ENCODE peak calls at places on chromosome 2, in nine cellular contexts. D, T, R, W, V, A, Y, E and B are unnamed samples.
A peak's percentile ranks its signal among the peaks of the same experiment; 100 is the strongest.

GRCh38 chr2:79849949-79850348 is 337.1 kb downstream of the CTNNA2 start:
- DNase-seq in D (no peak), T (no peak), R (no peak), W (no peak), V (no peak), A (no peak), Y (no peak), E (no peak), B (no peak)

GRCh38 chr2:26246818-26247217 is 2.1 kb downstream of the HADHB start:
- DNase-seq in D (no peak), T (peak; percentile 24), R (peak; percentile 29), W (no peak), V (no peak), A (no peak), Y (no peak), E (peak; percentile 67), B (peak; percentile 80)

GRCh38 chr2:163593941-163594340 is 141.9 kb downstream of the FIGN start:
- DNase-seq in D (no peak), T (no peak), R (no peak), W (no peak), V (no peak), A (no peak), Y (no peak), E (no peak), B (no peak)

GRCh38 chr2:167510071-167510759 is 621.9 kb downstream of the XIRP2 start:
- DNase-seq in D (no peak), T (peak; percentile 2), R (no peak), W (no peak), V (no peak), A (no peak), Y (no peak), E (no peak), B (no peak)

GRCh38 chr2:133840761-133841160 is 272.5 kb upstream of the NCKAP5 start:
- DNase-seq in D (no peak), T (no peak), R (no peak), W (no peak), V (no peak), A (no peak), Y (no peak), E (no peak), B (no peak)

GRCh38 chr2:227349989-227350648 is 25.1 kb downstream of the MFF start:
- DNase-seq in D (no peak), T (no peak), R (no peak), W (no peak), V (no peak), A (no peak), Y (no peak), E (no peak), B (no peak)

GRCh38 chr2:636649-637405 is 40.4 kb downstream of the TMEM18 start:
- DNase-seq in D (peak; percentile 84), T (peak; percentile 71), R (peak; percentile 54), W (no peak), V (peak; percentile 60), A (no peak), Y (peak; percentile 84), E (peak; percentile 31), B (no peak)

GRCh38 chr2:54858021-54858681 is 134.7 kb downstream of the EML6 start:
- DNase-seq in D (no peak), T (peak; percentile 31), R (peak; percentile 45), W (no peak), V (no peak), A (no peak), Y (no peak), E (peak; percentile 58), B (no peak)

GRCh38 chr2:167292430-167293171 is 404.3 kb downstream of the XIRP2 start:
- DNase-seq in D (peak; percentile 90), T (peak; percentile 93), R (peak; percentile 86), W (peak; percentile 59), V (peak; percentile 22), A (peak; percentile 25), Y (peak; percentile 90), E (peak; percentile 93), B (peak; percentile 62)

GRCh38 chr2:179044500-179044899 is 5.4 kb downstream of the CCDC141 start:
- DNase-seq in D (no peak), T (no peak), R (no peak), W (no peak), V (no peak), A (no peak), Y (no peak), E (no peak), B (no peak)

GRCh38 chr2:138102664-138103063 is 138.4 kb downstream of the HNMT start:
- DNase-seq in D (no peak), T (no peak), R (no peak), W (no peak), V (no peak), A (no peak), Y (no peak), E (no peak), B (no peak)

GRCh38 chr2:138771534-138771933 is 8.7 kb downstream of the NXPH2 start:
- DNase-seq in D (no peak), T (no peak), R (no peak), W (no peak), V (no peak), A (no peak), Y (no peak), E (no peak), B (no peak)

GRCh38 chr2:229952256-229952835 is 30.0 kb downstream of the FBXO36 start:
- DNase-seq in D (no peak), T (no peak), R (no peak), W (no peak), V (no peak), A (no peak), Y (peak; percentile 13), E (no peak), B (no peak)

GRCh38 chr2:217939629-217940245 is 63.1 kb downstream of the TNS1 start:
- DNase-seq in D (peak; percentile 81), T (no peak), R (no peak), W (no peak), V (no peak), A (no peak), Y (no peak), E (no peak), B (no peak)

GRCh38 chr2:217941886-217942728 is 60.7 kb downstream of the TNS1 start:
- DNase-seq in D (peak; percentile 72), T (no peak), R (no peak), W (no peak), V (no peak), A (no peak), Y (peak; percentile 78), E (no peak), B (no peak)

GRCh38 chr2:217942731-217943335 is 60.0 kb downstream of the TNS1 start:
- DNase-seq in D (peak; percentile 39), T (no peak), R (no peak), W (no peak), V (no peak), A (no peak), Y (peak; percentile 67), E (no peak), B (no peak)

GRCh38 chr2:217940261-217941220 is 62.3 kb downstream of the TNS1 start:
- DNase-seq in D (peak; percentile 55), T (no peak), R (no peak), W (no peak), V (no peak), A (no peak), Y (no peak), E (no peak), B (no peak)

DNA sequence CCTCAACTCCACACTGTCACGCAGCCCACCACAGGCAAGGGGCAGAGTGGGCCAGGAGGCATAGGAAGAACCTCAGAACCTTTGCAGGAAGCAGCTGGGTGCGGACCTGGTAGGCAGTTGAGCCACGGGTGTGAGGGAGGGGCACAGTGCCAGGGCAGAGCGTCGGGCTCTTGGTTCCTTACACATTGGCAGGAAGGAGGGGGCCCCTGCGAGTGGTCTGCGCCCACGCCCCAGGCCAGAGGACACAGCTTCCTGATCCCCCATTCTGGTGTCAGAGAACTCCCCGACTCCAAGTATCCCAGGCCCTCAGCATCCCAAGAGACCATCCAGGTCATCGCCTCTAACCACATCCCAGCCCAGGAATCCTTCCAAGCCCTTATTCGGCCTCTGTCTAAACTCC is 61.5 kb downstream of the TNS1 start:
- DNase-seq in D (peak; percentile 77), T (no peak), R (no peak), W (no peak), V (no peak), A (no peak), Y (no peak), E (no peak), B (no peak)
- H3K4me3 ChIP-seq in D (peak overlapping the region; percentile 60), T (no peak overlapping the region), R (peak overlapping the region; percentile 66), W (no peak overlapping the region), V (no peak overlapping the region), A (no peak overlapping the region), Y (peak overlapping the region; percentile 72), E (no peak overlapping the region), B (peak overlapping the region; percentile 5)

GRCh38 chr2:176093889-176094232 is 1.3 kb downstream of the HOXD13 start:
- DNase-seq in D (no peak), T (no peak), R (no peak), W (no peak), V (no peak), A (no peak), Y (no peak), E (no peak), B (no peak)
- H3K4me3 ChIP-seq in D (no peak overlapping the region), T (no peak overlapping the region), R (no peak overlapping the region), W (no peak overlapping the region), V (no peak overlapping the region), A (no peak overlapping the region), Y (no peak overlapping the region), E (no peak overlapping the region), B (no peak overlapping the region)

GRCh38 chr2:197975956-197976519 is 171.6 kb downstream of the PLCL1 start:
- DNase-seq in D (no peak), T (peak; percentile 89), R (no peak), W (no peak), V (no peak), A (no peak), Y (no peak), E (no peak), B (no peak)
- H3K4me3 ChIP-seq in D (no peak overlapping the region), T (no peak overlapping the region), R (no peak overlapping the region), W (no peak overlapping the region), V (no peak overlapping the region), A (no peak overlapping the region), Y (no peak overlapping the region), E (no peak overlapping the region), B (no peak overlapping the region)

GRCh38 chr2:191844706-191845105 is 2.2 kb downstream of the CAVIN2 start:
- DNase-seq in D (no peak), T (no peak), R (peak; percentile 27), W (no peak), V (no peak), A (no peak), Y (no peak), E (peak; percentile 48), B (no peak)
- H3K4me3 ChIP-seq in D (peak overlapping the region; percentile 34), T (peak overlapping the region; percentile 56), R (peak overlapping the region; percentile 51), W (no peak overlapping the region), V (no peak overlapping the region), A (no peak overlapping the region), Y (peak overlapping the region; percentile 46), E (peak overlapping the region; percentile 33), B (no peak overlapping the region)

DNA sequence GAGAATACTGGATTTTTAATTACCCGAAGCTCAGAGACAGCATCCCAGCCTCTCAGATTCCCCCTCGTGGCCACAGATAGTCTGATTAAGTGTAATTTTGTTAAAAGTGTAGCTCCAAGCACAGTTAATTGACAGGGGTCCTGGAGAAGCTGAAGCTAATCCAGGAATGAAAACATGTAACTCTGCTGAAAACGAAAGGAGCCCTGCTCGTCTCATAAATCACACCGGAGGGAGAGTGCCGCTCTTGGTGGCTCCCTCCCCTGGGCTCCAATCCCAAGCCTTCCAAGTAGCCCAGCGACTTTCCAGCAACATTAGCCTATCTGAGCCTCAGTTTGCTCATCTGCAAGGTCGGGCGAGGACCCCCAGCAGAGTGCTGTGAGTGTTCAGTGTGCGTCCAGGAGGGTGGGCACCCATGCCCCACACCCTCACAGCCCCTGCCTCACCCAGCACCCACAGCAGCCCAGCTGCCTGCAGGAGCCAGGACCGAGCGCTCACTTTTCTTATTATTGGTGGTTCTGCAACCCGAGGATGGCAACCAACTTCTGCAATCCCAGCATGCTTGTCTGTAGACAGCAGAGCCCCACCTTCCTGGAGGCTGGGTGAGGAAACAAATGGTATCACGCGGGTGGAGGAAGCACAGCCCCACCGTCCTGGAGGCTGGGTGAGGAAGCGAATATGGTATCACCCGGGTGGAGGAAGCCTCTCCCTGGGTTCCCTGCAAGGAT is 220.8 kb upstream of the RAB6C start:
- DNase-seq in D (peak; percentile 74), T (no peak), R (no peak), W (no peak), V (peak; percentile 7), A (no peak), Y (no peak), E (no peak), B (no peak)
- H3K4me3 ChIP-seq in D (no peak overlapping the region), T (no peak overlapping the region), R (no peak overlapping the region), W (no peak overlapping the region), V (no peak overlapping the region), A (no peak overlapping the region), Y (peak overlapping the region; percentile 10), E (no peak overlapping the region), B (no peak overlapping the region)